ENCODE peak calls at places on chromosome 20, in four cellular contexts. B is A549, F is MM.1S, I is left lung. M is an unnamed sample.
A peak's percentile ranks its signal among the peaks of the same experiment; 100 is the strongest.

GRCh38 chr20:3262566-3262965 is 23.6 kb upstream of the SLC4A11 start:
- DNase-seq in B (no peak), F (peak; percentile 5), I (no peak), M (no peak)

GRCh38 chr20:7703436-7703835 is 236.8 kb downstream of the HAO1 start:
- DNase-seq in B (no peak), F (no peak), I (no peak), M (no peak)

GRCh38 chr20:59939879-59940128 is 301 bp downstream of the PPP1R3D start:
- DNase-seq in B (no peak), F (no peak), I (no peak), M (no peak)

GRCh38 chr20:9269280-9269971 is 200.5 kb downstream of the PLCB4 start:
- DNase-seq in B (no peak), F (no peak), I (no peak), M (peak; percentile 8)

GRCh38 chr20:3606021-3606420 is 57.2 kb downstream of the GFRA4 start:
- DNase-seq in B (no peak), F (no peak), I (no peak), M (no peak)

GRCh38 chr20:18144541-18145099 is 7.0 kb downstream of the KAT14 start:
- DNase-seq in B (no peak), F (no peak), I (no peak), M (no peak)

GRCh38 chr20:60977896-60978295 is 274.2 kb upstream of the CDH4 start:
- DNase-seq in B (no peak), F (no peak), I (no peak), M (no peak)

GRCh38 chr20:17875106-17875980 is 93.3 kb downstream of the SNX5 start:
- DNase-seq in B (peak; percentile 69), F (no peak), I (no peak), M (peak; percentile 80)

GRCh38 chr20:49973964-49974363 is 8.8 kb upstream of the SNAI1 start:
- DNase-seq in B (no peak), F (no peak), I (no peak), M (no peak)

GRCh38 chr20:48760403-48760889 is 67.4 kb downstream of the PREX1 start:
- DNase-seq in B (no peak), F (peak; percentile 61), I (no peak), M (no peak)

GRCh38 chr20:17969884-17970409 is 1.1 kb downstream of the MGME1 start:
- DNase-seq in B (no peak), F (peak; percentile 77), I (no peak), M (no peak)

GRCh38 chr20:60224914-60225313 is 266.7 kb downstream of the CDH26 start:
- DNase-seq in B (peak; percentile 31), F (peak; percentile 21), I (no peak), M (no peak)

GRCh38 chr20:43040427-43040826 is 149.3 kb downstream of the PTPRT start:
- DNase-seq in B (peak; percentile 5), F (peak; percentile 52), I (no peak), M (no peak)

GRCh38 chr20:48770700-48771099 is 57.1 kb downstream of the PREX1 start:
- DNase-seq in B (no peak), F (no peak), I (no peak), M (no peak)

GRCh38 chr20:34222208-34222607 is 19.0 kb upstream of the ASIP start:
- DNase-seq in B (no peak), F (no peak), I (no peak), M (peak; percentile 93)

GRCh38 chr20:11045412-11046175 is 371.8 kb upstream of the JAG1 start:
- DNase-seq in B (no peak), F (no peak), I (no peak), M (no peak)

GRCh38 chr20:36862857-36863668 is 12.9 kb upstream of the TLDC2 start:
- DNase-seq in B (no peak), F (no peak), I (peak; percentile 84), M (no peak)

GRCh38 chr20:33423141-33423834 is 20.3 kb downstream of the SNTA1 start:
- DNase-seq in B (no peak), F (no peak), I (no peak), M (peak; percentile 68)

GRCh38 chr20:25346349-25346748 is 44.3 kb downstream of the ABHD12 start:
- DNase-seq in B (no peak), F (no peak), I (peak; percentile 3), M (no peak)

GRCh38 chr20:25079171-25079570 is 2.8 kb downstream of the VSX1 start:
- DNase-seq in B (no peak), F (no peak), I (no peak), M (no peak)

GRCh38 chr20:50308513-50309279 is 118.1 kb downstream of the CEBPB start:
- DNase-seq in B (peak; percentile 98), F (no peak), I (peak; percentile 97), M (peak; percentile 98)

GRCh38 chr20:54167909-54168872 is 5.6 kb downstream of the CYP24A1 start:
- DNase-seq in B (peak; percentile 92), F (no peak), I (no peak), M (peak; percentile 2)

DNA sequence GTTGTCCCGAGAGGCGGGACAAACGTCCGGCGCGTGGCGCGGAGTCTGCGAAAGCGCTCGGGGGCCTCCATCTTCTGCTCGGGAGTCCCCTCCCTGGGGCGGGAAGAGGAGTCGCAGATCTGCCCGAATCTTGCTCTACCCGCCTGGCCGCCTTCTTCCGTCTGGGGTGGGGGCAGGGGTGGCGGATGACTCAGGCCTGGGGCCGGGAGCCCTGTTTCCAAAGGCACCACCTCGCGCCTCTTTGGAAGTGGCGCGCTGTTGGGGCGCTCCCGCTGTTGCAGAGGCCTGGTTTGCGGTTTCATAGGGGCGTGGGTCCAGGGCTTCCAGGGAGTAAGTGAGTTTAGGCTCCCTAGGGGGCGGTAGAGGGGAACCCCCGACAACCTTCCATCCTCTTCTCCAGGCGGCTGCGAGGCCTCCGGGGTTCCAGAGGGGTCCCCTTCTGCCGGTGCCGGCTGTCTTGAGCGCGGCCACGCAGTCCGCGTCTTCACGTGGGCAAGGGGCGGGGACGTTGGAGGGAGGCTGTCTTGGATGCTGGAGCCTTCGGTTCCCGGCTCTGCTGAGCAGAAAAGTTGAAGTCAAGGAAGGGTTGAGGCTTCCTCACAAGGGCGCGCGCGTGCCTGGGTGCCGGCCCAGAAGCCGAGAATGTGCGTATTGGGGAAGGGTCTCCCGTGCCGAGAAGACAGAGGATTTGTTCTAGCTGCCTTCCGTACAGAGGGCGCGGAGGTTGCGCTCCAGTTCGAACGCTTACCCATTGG is 2.6 kb upstream of the TFAP2C start:
- DNase-seq in B (peak; percentile 45), F (no peak), I (peak; percentile 71), M (no peak)
- H3K4me3 ChIP-seq in B (no peak overlapping the region), F (no peak overlapping the region), I (no peak overlapping the region), M (no peak overlapping the region)

DNA sequence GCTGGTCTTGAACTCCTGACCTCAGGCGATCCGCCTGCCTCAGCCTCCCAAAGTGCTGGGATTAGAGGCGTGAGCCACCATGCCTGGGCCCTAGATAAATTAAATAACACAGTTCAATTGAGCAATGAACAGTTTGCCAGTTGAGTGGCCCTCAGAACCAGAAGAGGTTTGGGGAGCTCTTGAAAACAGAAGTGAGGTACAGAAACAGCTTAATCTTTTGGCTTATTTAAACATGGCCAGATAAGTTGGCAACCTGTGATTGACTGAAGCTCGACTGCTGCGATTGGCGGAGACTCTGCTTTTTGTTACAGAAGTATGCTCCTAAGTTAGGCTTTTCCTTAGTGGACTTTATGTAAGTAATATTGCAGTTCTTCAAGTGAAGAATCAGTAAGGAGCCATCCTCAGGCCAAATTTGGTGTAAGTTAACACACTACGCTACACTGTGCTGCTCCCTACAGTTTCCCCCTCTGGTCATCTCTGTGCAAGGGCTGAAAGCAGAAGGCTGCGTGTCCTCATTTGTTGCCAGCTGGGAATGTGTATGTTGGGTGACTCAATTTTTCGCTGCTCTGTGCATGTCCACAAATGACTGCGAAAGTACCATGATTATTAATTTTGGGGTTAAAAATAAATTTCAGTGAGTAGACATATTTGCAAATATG is 9.8 kb downstream of the XRN2 start:
- DNase-seq in B (no peak), F (no peak), I (no peak), M (no peak)
- H3K4me3 ChIP-seq in B (no peak overlapping the region), F (no peak overlapping the region), I (no peak overlapping the region), M (no peak overlapping the region)

GRCh38 chr20:58683132-58683531 is 9.5 kb upstream of the NPEPL1 start:
- DNase-seq in B (no peak), F (no peak), I (no peak), M (no peak)

GRCh38 chr20:58684291-58684690 is 8.3 kb upstream of the NPEPL1 start:
- DNase-seq in B (no peak), F (no peak), I (no peak), M (no peak)

GRCh38 chr20:58688414-58688813 is 4.2 kb upstream of the NPEPL1 start:
- DNase-seq in B (no peak), F (no peak), I (no peak), M (no peak)

GRCh38 chr20:58688838-58689237 is 3.8 kb upstream of the NPEPL1 start:
- DNase-seq in B (no peak), F (no peak), I (no peak), M (no peak)

DNA sequence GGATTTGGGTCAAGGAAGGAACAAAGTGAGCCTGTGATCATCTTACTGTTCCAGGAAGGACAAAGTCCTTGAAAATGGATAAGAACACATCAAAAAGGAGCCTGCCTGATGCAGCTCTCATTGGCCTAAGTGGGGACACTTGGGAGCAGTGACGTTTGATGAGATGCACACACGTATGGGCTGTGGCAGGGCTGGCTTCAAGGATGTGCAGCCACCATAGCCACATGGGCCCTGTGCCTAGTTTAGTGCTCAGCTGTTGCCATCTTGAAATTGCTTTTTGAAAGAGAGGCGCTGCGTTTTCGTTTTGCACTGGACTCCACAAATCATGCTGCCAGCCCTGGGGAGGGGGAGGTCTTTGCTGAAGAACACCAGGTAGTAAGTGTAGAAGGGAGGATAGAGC is 6.6 kb upstream of the NPEPL1 start:
- DNase-seq in B (no peak), F (no peak), I (no peak), M (no peak)
- H3K4me3 ChIP-seq in B (no peak overlapping the region), F (no peak overlapping the region), I (no peak overlapping the region), M (no peak overlapping the region)

GRCh38 chr20:21388566-21388965 is 8.8 kb downstream of the NKX2-4 start:
- DNase-seq in B (no peak), F (no peak), I (no peak), M (no peak)

GRCh38 chr20:21387528-21387927 is 9.8 kb downstream of the NKX2-4 start:
- DNase-seq in B (no peak), F (no peak), I (no peak), M (no peak)

GRCh38 chr20:21390768-21391167 is 6.6 kb downstream of the NKX2-4 start:
- DNase-seq in B (no peak), F (no peak), I (no peak), M (no peak)

GRCh38 chr20:21391495-21392298 is 5.6 kb downstream of the NKX2-4 start:
- DNase-seq in B (no peak), F (no peak), I (peak; percentile 79), M (no peak)

GRCh38 chr20:21389368-21389767 is 8.0 kb downstream of the NKX2-4 start:
- DNase-seq in B (no peak), F (no peak), I (no peak), M (no peak)
- H3K4me3 ChIP-seq in B (no peak overlapping the region), F (no peak overlapping the region), I (no peak overlapping the region), M (no peak overlapping the region)

GRCh38 chr20:23366384-23366783 is 4.4 kb downstream of the GZF1 start:
- DNase-seq in B (no peak), F (peak; percentile 53), I (no peak), M (no peak)
- H3K4me3 ChIP-seq in B (no peak overlapping the region), F (peak overlapping the region; percentile 1), I (no peak overlapping the region), M (no peak overlapping the region)